ENCODE peak calls at places on chromosome 3, in eight cellular contexts. One of them, this sample, is unnamed.

GRCh38 chr3:4323246-4324027 is 20.3 kb downstream of the SETMAR start:
- DNase-seq in GM12892: no peak
- DNase-seq in transverse colon: no peak
- DNase-seq in IMR-90: no peak
- DNase-seq in heart left ventricle: no peak
- DNase-seq in right lobe of liver: no peak
- DNase-seq in uterus: no peak
- DNase-seq in A549: no peak
- DNase-seq in this sample: no peak

GRCh38 chr3:144552642-144553041 is 581.0 kb downstream of the DIPK2A start:
- DNase-seq in GM12892: no peak
- DNase-seq in transverse colon: no peak
- DNase-seq in IMR-90: no peak
- DNase-seq in heart left ventricle: no peak
- DNase-seq in right lobe of liver: no peak
- DNase-seq in uterus: no peak
- DNase-seq in A549: no peak
- DNase-seq in this sample: no peak

GRCh38 chr3:140128217-140129137 is 193.5 kb downstream of the CLSTN2 start:
- DNase-seq in GM12892: peak; percentile 16
- DNase-seq in transverse colon: peak; percentile 9
- DNase-seq in IMR-90: peak; percentile 11
- DNase-seq in heart left ventricle: peak; percentile 43
- DNase-seq in right lobe of liver: peak; percentile 48
- DNase-seq in uterus: peak; percentile 13
- DNase-seq in A549: peak; percentile 10
- DNase-seq in this sample: no peak

GRCh38 chr3:23271876-23272741 is 69.0 kb downstream of the UBE2E2 start:
- DNase-seq in GM12892: no peak
- DNase-seq in transverse colon: no peak
- DNase-seq in IMR-90: no peak
- DNase-seq in heart left ventricle: no peak
- DNase-seq in right lobe of liver: no peak
- DNase-seq in uterus: no peak
- DNase-seq in A549: no peak
- DNase-seq in this sample: no peak

GRCh38 chr3:140296796-140297352 is 361.9 kb downstream of the CLSTN2 start:
- DNase-seq in GM12892: no peak
- DNase-seq in transverse colon: no peak
- DNase-seq in IMR-90: no peak
- DNase-seq in heart left ventricle: no peak
- DNase-seq in right lobe of liver: no peak
- DNase-seq in uterus: no peak
- DNase-seq in A549: no peak
- DNase-seq in this sample: no peak

GRCh38 chr3:623914-624545 is 427.5 kb downstream of the CHL1 start:
- DNase-seq in GM12892: no peak
- DNase-seq in transverse colon: no peak
- DNase-seq in IMR-90: no peak
- DNase-seq in heart left ventricle: no peak
- DNase-seq in right lobe of liver: no peak
- DNase-seq in uterus: no peak
- DNase-seq in A549: no peak
- DNase-seq in this sample: no peak

GRCh38 chr3:130925628-130926027 is 31.7 kb downstream of the ATP2C1 start:
- DNase-seq in GM12892: no peak
- DNase-seq in transverse colon: no peak
- DNase-seq in IMR-90: no peak
- DNase-seq in heart left ventricle: no peak
- DNase-seq in right lobe of liver: no peak
- DNase-seq in uterus: no peak
- DNase-seq in A549: no peak
- DNase-seq in this sample: peak; percentile 33

GRCh38 chr3:66991478-66991877 is 6.6 kb upstream of the KBTBD8 start:
- DNase-seq in GM12892: no peak
- DNase-seq in transverse colon: no peak
- DNase-seq in IMR-90: peak; percentile 96
- DNase-seq in heart left ventricle: no peak
- DNase-seq in right lobe of liver: no peak
- DNase-seq in uterus: no peak
- DNase-seq in A549: no peak
- DNase-seq in this sample: no peak

GRCh38 chr3:123272547-123272946 is 70.8 kb downstream of the SEC22A start:
- DNase-seq in GM12892: no peak
- DNase-seq in transverse colon: no peak
- DNase-seq in IMR-90: peak; percentile 57
- DNase-seq in heart left ventricle: no peak
- DNase-seq in right lobe of liver: no peak
- DNase-seq in uterus: no peak
- DNase-seq in A549: no peak
- DNase-seq in this sample: no peak

GRCh38 chr3:71066356-71066755 is 517.2 kb downstream of the FOXP1 start:
- DNase-seq in GM12892: no peak
- DNase-seq in transverse colon: peak; percentile 43
- DNase-seq in IMR-90: no peak
- DNase-seq in heart left ventricle: no peak
- DNase-seq in right lobe of liver: no peak
- DNase-seq in uterus: peak; percentile 37
- DNase-seq in A549: no peak
- DNase-seq in this sample: no peak

GRCh38 chr3:139355502-139355901 is 11.7 kb downstream of the MRPS22 start:
- DNase-seq in GM12892: no peak
- DNase-seq in transverse colon: no peak
- DNase-seq in IMR-90: peak; percentile 56
- DNase-seq in heart left ventricle: no peak
- DNase-seq in right lobe of liver: no peak
- DNase-seq in uterus: peak; percentile 42
- DNase-seq in A549: no peak
- DNase-seq in this sample: no peak

GRCh38 chr3:135887220-135887619 is 78.3 kb upstream of the PPP2R3A start:
- DNase-seq in GM12892: no peak
- DNase-seq in transverse colon: no peak
- DNase-seq in IMR-90: peak; percentile 87
- DNase-seq in heart left ventricle: no peak
- DNase-seq in right lobe of liver: no peak
- DNase-seq in uterus: no peak
- DNase-seq in A549: no peak
- DNase-seq in this sample: no peak

GRCh38 chr3:185716436-185717090 is 108.3 kb downstream of the IGF2BP2 start:
- DNase-seq in GM12892: no peak
- DNase-seq in transverse colon: peak; percentile 42
- DNase-seq in IMR-90: no peak
- DNase-seq in heart left ventricle: no peak
- DNase-seq in right lobe of liver: no peak
- DNase-seq in uterus: no peak
- DNase-seq in A549: no peak
- DNase-seq in this sample: no peak

GRCh38 chr3:188978772-188979171 is 193.0 kb upstream of the TPRG1 start:
- DNase-seq in GM12892: no peak
- DNase-seq in transverse colon: no peak
- DNase-seq in IMR-90: peak; percentile 78
- DNase-seq in heart left ventricle: peak; percentile 45
- DNase-seq in right lobe of liver: no peak
- DNase-seq in uterus: peak; percentile 83
- DNase-seq in A549: peak; percentile 16
- DNase-seq in this sample: no peak

GRCh38 chr3:156898296-156898880 is 72.2 kb downstream of the LEKR1 start:
- DNase-seq in GM12892: no peak
- DNase-seq in transverse colon: no peak
- DNase-seq in IMR-90: no peak
- DNase-seq in heart left ventricle: no peak
- DNase-seq in right lobe of liver: no peak
- DNase-seq in uterus: no peak
- DNase-seq in A549: no peak
- DNase-seq in this sample: no peak

GRCh38 chr3:124281453-124282316 is 289.8 kb upstream of the ROPN1 start:
- DNase-seq in GM12892: no peak
- DNase-seq in transverse colon: peak; percentile 25
- DNase-seq in IMR-90: peak; percentile 55
- DNase-seq in heart left ventricle: no peak
- DNase-seq in right lobe of liver: no peak
- DNase-seq in uterus: no peak
- DNase-seq in A549: peak; percentile 43
- DNase-seq in this sample: no peak

GRCh38 chr3:111594205-111594604 is 941 bp downstream of the ZBED2 start:
- DNase-seq in GM12892: no peak
- DNase-seq in transverse colon: no peak
- DNase-seq in IMR-90: peak; percentile 91
- DNase-seq in heart left ventricle: no peak
- DNase-seq in right lobe of liver: no peak
- DNase-seq in uterus: no peak
- DNase-seq in A549: no peak
- DNase-seq in this sample: no peak

GRCh38 chr3:133835961-133836360 is 30.3 kb downstream of the SRPRB start:
- DNase-seq in GM12892: no peak
- DNase-seq in transverse colon: no peak
- DNase-seq in IMR-90: no peak
- DNase-seq in heart left ventricle: no peak
- DNase-seq in right lobe of liver: peak; percentile 17
- DNase-seq in uterus: no peak
- DNase-seq in A549: no peak
- DNase-seq in this sample: no peak

GRCh38 chr3:21158801-21159564 is 592.0 kb downstream of the ZNF385D start:
- DNase-seq in GM12892: no peak
- DNase-seq in transverse colon: no peak
- DNase-seq in IMR-90: peak; percentile 3
- DNase-seq in heart left ventricle: no peak
- DNase-seq in right lobe of liver: no peak
- DNase-seq in uterus: no peak
- DNase-seq in A549: no peak
- DNase-seq in this sample: no peak

GRCh38 chr3:62607287-62608029 is 234.1 kb upstream of the FEZF2 start:
- DNase-seq in GM12892: no peak
- DNase-seq in transverse colon: no peak
- DNase-seq in IMR-90: peak; percentile 28
- DNase-seq in heart left ventricle: peak; percentile 81
- DNase-seq in right lobe of liver: no peak
- DNase-seq in uterus: no peak
- DNase-seq in A549: no peak
- DNase-seq in this sample: no peak

GRCh38 chr3:128919988-128920387 is 40.6 kb downstream of the ACAD9 start:
- DNase-seq in GM12892: no peak
- DNase-seq in transverse colon: no peak
- DNase-seq in IMR-90: no peak
- DNase-seq in heart left ventricle: no peak
- DNase-seq in right lobe of liver: peak; percentile 18
- DNase-seq in uterus: no peak
- DNase-seq in A549: no peak
- DNase-seq in this sample: no peak

GRCh38 chr3:34066328-34066727 is 267.9 kb downstream of the PDCD6IP start:
- DNase-seq in GM12892: no peak
- DNase-seq in transverse colon: no peak
- DNase-seq in IMR-90: no peak
- DNase-seq in heart left ventricle: no peak
- DNase-seq in right lobe of liver: no peak
- DNase-seq in uterus: no peak
- DNase-seq in A549: no peak
- DNase-seq in this sample: no peak

DNA sequence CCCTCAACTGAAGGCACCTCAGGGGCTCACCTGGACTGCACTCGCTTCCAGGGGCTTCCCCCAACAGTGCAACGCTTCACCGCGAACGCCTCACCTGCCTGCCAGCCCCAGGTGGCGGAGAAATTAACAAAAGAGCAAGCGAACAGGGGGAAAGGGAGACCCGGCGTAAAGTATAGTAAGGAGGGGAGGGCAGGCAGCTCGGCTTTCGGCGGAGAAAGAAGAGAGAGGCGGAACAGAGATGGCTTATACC is 473 bp downstream of the MB21D2 start:
- DNase-seq in GM12892: no peak
- DNase-seq in transverse colon: no peak
- DNase-seq in IMR-90: no peak
- DNase-seq in heart left ventricle: no peak
- DNase-seq in right lobe of liver: no peak
- DNase-seq in uterus: no peak
- DNase-seq in A549: no peak
- DNase-seq in this sample: no peak
- TF ChIP-seq POLR2A in GM12892: no peak
- TF ChIP-seq POLR2A in transverse colon: no peak
- TF ChIP-seq POLR2A in IMR-90: no peak
- TF ChIP-seq POLR2A in heart left ventricle: no peak
- TF ChIP-seq POLR2A in right lobe of liver: no peak
- TF ChIP-seq POLR2A in uterus: no peak
- TF ChIP-seq POLR2A in A549: no peak
- TF ChIP-seq POLR2A in this sample: no peak

GRCh38 chr3:107598926-107599754 is 76.4 kb downstream of the BBX start:
- DNase-seq in GM12892: no peak
- DNase-seq in transverse colon: peak; percentile 62
- DNase-seq in IMR-90: peak; percentile 44
- DNase-seq in heart left ventricle: peak; percentile 48
- DNase-seq in right lobe of liver: peak; percentile 56
- DNase-seq in uterus: peak; percentile 22
- DNase-seq in A549: peak; percentile 33
- DNase-seq in this sample: peak; percentile 83
- TF ChIP-seq POLR2A in GM12892: peak; percentile 42
- TF ChIP-seq POLR2A in transverse colon: no peak
- TF ChIP-seq POLR2A in IMR-90: no peak
- TF ChIP-seq POLR2A in heart left ventricle: no peak
- TF ChIP-seq POLR2A in right lobe of liver: no peak
- TF ChIP-seq POLR2A in uterus: no peak
- TF ChIP-seq POLR2A in A549: no peak
- TF ChIP-seq POLR2A in this sample: no peak

GRCh38 chr3:49021213-49021812 is 608 bp upstream of the NDUFAF3 start:
- DNase-seq in GM12892: peak; percentile 88
- DNase-seq in transverse colon: peak; percentile 100
- DNase-seq in IMR-90: peak; percentile 95
- DNase-seq in heart left ventricle: peak; percentile 100
- DNase-seq in right lobe of liver: peak; percentile 99
- DNase-seq in uterus: peak; percentile 99
- DNase-seq in A549: peak; percentile 71
- DNase-seq in this sample: peak; percentile 100
- TF ChIP-seq POLR2A in GM12892: peak; percentile 100
- TF ChIP-seq POLR2A in transverse colon: peak; percentile 100
- TF ChIP-seq POLR2A in IMR-90: peak; percentile 99
- TF ChIP-seq POLR2A in heart left ventricle: peak; percentile 99
- TF ChIP-seq POLR2A in right lobe of liver: peak; percentile 100
- TF ChIP-seq POLR2A in uterus: peak; percentile 96
- TF ChIP-seq POLR2A in A549: peak; percentile 100
- TF ChIP-seq POLR2A in this sample: peak; percentile 100

DNA sequence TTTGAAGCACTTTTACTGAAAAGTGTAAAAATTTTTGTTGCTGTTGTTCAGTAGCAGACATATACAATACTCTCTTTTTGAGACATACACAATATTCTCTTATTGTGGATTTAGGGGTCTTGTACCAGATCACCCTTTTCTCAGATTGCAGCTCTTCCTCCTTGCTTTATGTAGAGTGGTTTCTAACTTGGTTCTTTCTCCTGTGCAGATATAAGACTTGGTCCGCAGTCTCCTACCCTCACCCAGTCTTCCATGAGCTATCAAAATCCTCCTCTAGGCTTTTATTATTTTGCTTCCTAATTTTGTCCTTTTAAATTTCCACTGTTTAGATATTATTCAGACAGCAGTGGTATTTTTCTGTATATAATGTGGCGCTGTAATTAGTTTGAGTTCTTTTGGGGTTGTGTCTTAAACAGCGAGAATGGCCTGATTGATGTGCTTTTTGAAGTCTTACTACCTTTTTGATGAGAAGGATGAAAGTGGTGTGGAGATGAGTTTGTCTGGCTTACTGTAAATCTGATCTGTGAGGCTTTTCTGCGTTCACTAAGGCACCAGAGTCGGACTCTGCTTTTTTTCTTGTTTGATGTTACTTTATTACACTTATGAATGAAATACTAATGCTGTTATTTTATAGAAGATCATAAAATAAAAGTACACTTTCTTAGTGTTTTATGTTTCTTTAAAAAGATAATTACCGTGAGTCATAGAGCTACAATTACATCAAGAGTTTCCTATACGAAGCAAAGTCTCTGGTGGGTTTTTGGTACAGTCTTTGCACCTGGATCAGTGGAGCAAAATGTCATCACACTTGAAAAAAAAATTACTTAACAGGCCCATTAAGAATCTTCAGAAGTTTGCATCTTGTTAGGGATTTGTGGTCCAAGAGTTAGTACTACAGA is 27.8 kb downstream of the FNDC3B start:
- DNase-seq in GM12892: no peak
- DNase-seq in transverse colon: no peak
- DNase-seq in IMR-90: no peak
- DNase-seq in heart left ventricle: no peak
- DNase-seq in right lobe of liver: no peak
- DNase-seq in uterus: no peak
- DNase-seq in A549: no peak
- DNase-seq in this sample: no peak
- TF ChIP-seq POLR2A in GM12892: no peak
- TF ChIP-seq POLR2A in transverse colon: no peak
- TF ChIP-seq POLR2A in IMR-90: no peak
- TF ChIP-seq POLR2A in heart left ventricle: no peak
- TF ChIP-seq POLR2A in right lobe of liver: no peak
- TF ChIP-seq POLR2A in uterus: no peak
- TF ChIP-seq POLR2A in A549: no peak
- TF ChIP-seq POLR2A in this sample: no peak